ENCODE peak calls at places on chromosomes 11 and 22, in six cellular contexts. One of them, this sample, is unnamed.

GRCh38 chr11:18707811-18708340 is 9.3 kb downstream of the TMEM86A start:
- DNase-seq in endodermal cell: no peak
- DNase-seq in stomach: no peak
- DNase-seq in esophagus squamous epithelium: no peak
- DNase-seq in dorsolateral prefrontal cortex: no peak
- DNase-seq in cardiac muscle cell: no peak
- DNase-seq in this sample: no peak

GRCh38 chr11:72848846-72849466 is 34.7 kb downstream of the ATG16L2 start:
- DNase-seq in endodermal cell: peak; percentile 80
- DNase-seq in stomach: no peak
- DNase-seq in esophagus squamous epithelium: no peak
- DNase-seq in dorsolateral prefrontal cortex: no peak
- DNase-seq in cardiac muscle cell: peak; percentile 48
- DNase-seq in this sample: peak; percentile 28

GRCh38 chr11:13972033-13972910 is 9.7 kb downstream of the SPON1 start:
- DNase-seq in endodermal cell: no peak
- DNase-seq in stomach: no peak
- DNase-seq in esophagus squamous epithelium: no peak
- DNase-seq in dorsolateral prefrontal cortex: no peak
- DNase-seq in cardiac muscle cell: peak; percentile 71
- DNase-seq in this sample: no peak

GRCh38 chr11:112195906-112196305 is 20.6 kb downstream of the BCO2 start:
- DNase-seq in endodermal cell: no peak
- DNase-seq in stomach: no peak
- DNase-seq in esophagus squamous epithelium: no peak
- DNase-seq in dorsolateral prefrontal cortex: no peak
- DNase-seq in cardiac muscle cell: peak; percentile 34
- DNase-seq in this sample: no peak

GRCh38 chr11:102410382-102410784 is 42.2 kb downstream of the TMEM123 start:
- DNase-seq in endodermal cell: no peak
- DNase-seq in stomach: no peak
- DNase-seq in esophagus squamous epithelium: no peak
- DNase-seq in dorsolateral prefrontal cortex: no peak
- DNase-seq in cardiac muscle cell: peak; percentile 64
- DNase-seq in this sample: no peak

GRCh38 chr22:30866811-30867271 is 101.7 kb downstream of the MORC2 start:
- DNase-seq in endodermal cell: peak; percentile 49
- DNase-seq in stomach: no peak
- DNase-seq in esophagus squamous epithelium: no peak
- DNase-seq in dorsolateral prefrontal cortex: peak; percentile 40
- DNase-seq in cardiac muscle cell: no peak
- DNase-seq in this sample: no peak

GRCh38 chr11:45921561-45922424 is 663 bp upstream of the LARGE2 start:
- DNase-seq in endodermal cell: peak; percentile 97
- DNase-seq in stomach: peak; percentile 89
- DNase-seq in esophagus squamous epithelium: no peak
- DNase-seq in dorsolateral prefrontal cortex: peak; percentile 44
- DNase-seq in cardiac muscle cell: no peak
- DNase-seq in this sample: no peak

GRCh38 chr11:12979928-12980689 is 29.0 kb upstream of the RASSF10 start:
- DNase-seq in endodermal cell: no peak
- DNase-seq in stomach: no peak
- DNase-seq in esophagus squamous epithelium: no peak
- DNase-seq in dorsolateral prefrontal cortex: no peak
- DNase-seq in cardiac muscle cell: no peak
- DNase-seq in this sample: no peak

GRCh38 chr11:75867778-75868374 is 52.9 kb downstream of the UVRAG start:
- DNase-seq in endodermal cell: no peak
- DNase-seq in stomach: peak; percentile 41
- DNase-seq in esophagus squamous epithelium: no peak
- DNase-seq in dorsolateral prefrontal cortex: no peak
- DNase-seq in cardiac muscle cell: peak; percentile 70
- DNase-seq in this sample: peak; percentile 23

GRCh38 chr11:108221401-108221800 is 1.0 kb downstream of the NPAT start:
- DNase-seq in endodermal cell: no peak
- DNase-seq in stomach: no peak
- DNase-seq in esophagus squamous epithelium: no peak
- DNase-seq in dorsolateral prefrontal cortex: no peak
- DNase-seq in cardiac muscle cell: peak; percentile 69
- DNase-seq in this sample: no peak

GRCh38 chr22:31818481-31819392 is 64.9 kb downstream of the DEPDC5 start:
- DNase-seq in endodermal cell: no peak
- DNase-seq in stomach: no peak
- DNase-seq in esophagus squamous epithelium: no peak
- DNase-seq in dorsolateral prefrontal cortex: no peak
- DNase-seq in cardiac muscle cell: peak; percentile 5
- DNase-seq in this sample: no peak

GRCh38 chr22:17272511-17272991 is 53.3 kb upstream of the ADA2 start:
- DNase-seq in endodermal cell: peak; percentile 94
- DNase-seq in stomach: no peak
- DNase-seq in esophagus squamous epithelium: no peak
- DNase-seq in dorsolateral prefrontal cortex: no peak
- DNase-seq in cardiac muscle cell: no peak
- DNase-seq in this sample: no peak

GRCh38 chr22:27377501-27377900 is 424.1 kb downstream of the MN1 start:
- DNase-seq in endodermal cell: no peak
- DNase-seq in stomach: peak; percentile 41
- DNase-seq in esophagus squamous epithelium: no peak
- DNase-seq in dorsolateral prefrontal cortex: no peak
- DNase-seq in cardiac muscle cell: no peak
- DNase-seq in this sample: no peak

GRCh38 chr22:50519151-50519550 is 6.2 kb downstream of the SCO2 start:
- DNase-seq in endodermal cell: no peak
- DNase-seq in stomach: no peak
- DNase-seq in esophagus squamous epithelium: no peak
- DNase-seq in dorsolateral prefrontal cortex: no peak
- DNase-seq in cardiac muscle cell: no peak
- DNase-seq in this sample: no peak

GRCh38 chr22:21626735-21627469 is 2.9 kb downstream of the YDJC start:
- DNase-seq in endodermal cell: no peak
- DNase-seq in stomach: no peak
- DNase-seq in esophagus squamous epithelium: no peak
- DNase-seq in dorsolateral prefrontal cortex: no peak
- DNase-seq in cardiac muscle cell: no peak
- DNase-seq in this sample: no peak

GRCh38 chr11:3073029-3073435 is 15.8 kb upstream of the CARS1 start:
- DNase-seq in endodermal cell: no peak
- DNase-seq in stomach: no peak
- DNase-seq in esophagus squamous epithelium: no peak
- DNase-seq in dorsolateral prefrontal cortex: no peak
- DNase-seq in cardiac muscle cell: peak; percentile 83
- DNase-seq in this sample: no peak

GRCh38 chr11:44371706-44372105 is 61.8 kb upstream of the ALX4 start:
- DNase-seq in endodermal cell: no peak
- DNase-seq in stomach: no peak
- DNase-seq in esophagus squamous epithelium: no peak
- DNase-seq in dorsolateral prefrontal cortex: no peak
- DNase-seq in cardiac muscle cell: no peak
- DNase-seq in this sample: no peak

GRCh38 chr11:84097186-84097585 is 811.0 kb upstream of the CCDC90B start:
- DNase-seq in endodermal cell: no peak
- DNase-seq in stomach: no peak
- DNase-seq in esophagus squamous epithelium: no peak
- DNase-seq in dorsolateral prefrontal cortex: no peak
- DNase-seq in cardiac muscle cell: peak; percentile 20
- DNase-seq in this sample: no peak

GRCh38 chr11:71311176-71311925 is 59.0 kb upstream of the SHANK2 start:
- DNase-seq in endodermal cell: peak; percentile 30
- DNase-seq in stomach: peak; percentile 17
- DNase-seq in esophagus squamous epithelium: no peak
- DNase-seq in dorsolateral prefrontal cortex: no peak
- DNase-seq in cardiac muscle cell: no peak
- DNase-seq in this sample: no peak

GRCh38 chr11:30729187-30729713 is 143.1 kb upstream of the MPPED2 start:
- DNase-seq in endodermal cell: no peak
- DNase-seq in stomach: no peak
- DNase-seq in esophagus squamous epithelium: no peak
- DNase-seq in dorsolateral prefrontal cortex: no peak
- DNase-seq in cardiac muscle cell: no peak
- DNase-seq in this sample: no peak

GRCh38 chr11:2903672-2904011 is 18.1 kb upstream of the CDKN1C start:
- DNase-seq in endodermal cell: no peak
- DNase-seq in stomach: no peak
- DNase-seq in esophagus squamous epithelium: no peak
- DNase-seq in dorsolateral prefrontal cortex: no peak
- DNase-seq in cardiac muscle cell: no peak
- DNase-seq in this sample: no peak

GRCh38 chr11:120119121-120119520 is 18.8 kb downstream of the TRIM29 start:
- DNase-seq in endodermal cell: no peak
- DNase-seq in stomach: no peak
- DNase-seq in esophagus squamous epithelium: no peak
- DNase-seq in dorsolateral prefrontal cortex: no peak
- DNase-seq in cardiac muscle cell: no peak
- DNase-seq in this sample: no peak

GRCh38 chr22:32005453-32005852 is 37.6 kb upstream of the SLC5A1 start:
- DNase-seq in endodermal cell: no peak
- DNase-seq in stomach: no peak
- DNase-seq in esophagus squamous epithelium: no peak
- DNase-seq in dorsolateral prefrontal cortex: no peak
- DNase-seq in cardiac muscle cell: peak; percentile 66
- DNase-seq in this sample: no peak

GRCh38 chr11:118834428-118835028 is 43.6 kb upstream of the DDX6 start:
- DNase-seq in endodermal cell: no peak
- DNase-seq in stomach: no peak
- DNase-seq in esophagus squamous epithelium: no peak
- DNase-seq in dorsolateral prefrontal cortex: no peak
- DNase-seq in cardiac muscle cell: peak; percentile 46
- DNase-seq in this sample: no peak

GRCh38 chr22:37627545-37627944 is 11.9 kb upstream of the SH3BP1 start:
- DNase-seq in endodermal cell: no peak
- DNase-seq in stomach: no peak
- DNase-seq in esophagus squamous epithelium: no peak
- DNase-seq in dorsolateral prefrontal cortex: no peak
- DNase-seq in cardiac muscle cell: no peak
- DNase-seq in this sample: peak; percentile 67

DNA sequence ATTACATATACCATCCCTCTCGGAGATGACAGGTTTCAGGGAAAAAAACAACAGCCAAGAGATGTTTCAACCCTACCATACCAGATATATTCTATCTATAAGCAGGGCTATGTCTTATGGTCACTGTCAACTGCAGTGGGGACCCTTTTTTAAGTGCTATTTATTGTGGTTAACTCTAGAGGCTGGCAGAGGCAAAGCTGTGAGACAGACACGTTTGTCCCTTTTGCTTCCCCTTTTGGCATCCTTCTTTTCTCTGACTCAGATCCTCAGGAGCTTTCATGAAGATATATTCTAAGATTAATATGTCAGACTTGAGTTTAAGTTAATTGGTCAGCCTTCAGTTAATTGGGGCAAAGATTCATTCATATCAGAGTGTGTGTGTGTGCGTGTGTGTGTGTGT is 81.7 kb downstream of the BDNF start:
- DNase-seq in endodermal cell: no peak
- DNase-seq in stomach: no peak
- DNase-seq in esophagus squamous epithelium: no peak
- DNase-seq in dorsolateral prefrontal cortex: no peak
- DNase-seq in cardiac muscle cell: no peak
- DNase-seq in this sample: no peak
- H3K27ac ChIP-seq in endodermal cell: no peak overlapping the region
- H3K27ac ChIP-seq in stomach: no peak overlapping the region
- H3K27ac ChIP-seq in esophagus squamous epithelium: no peak overlapping the region
- H3K27ac ChIP-seq in dorsolateral prefrontal cortex: no peak overlapping the region
- H3K27ac ChIP-seq in cardiac muscle cell: no peak overlapping the region
- H3K27ac ChIP-seq in this sample: no peak overlapping the region

DNA sequence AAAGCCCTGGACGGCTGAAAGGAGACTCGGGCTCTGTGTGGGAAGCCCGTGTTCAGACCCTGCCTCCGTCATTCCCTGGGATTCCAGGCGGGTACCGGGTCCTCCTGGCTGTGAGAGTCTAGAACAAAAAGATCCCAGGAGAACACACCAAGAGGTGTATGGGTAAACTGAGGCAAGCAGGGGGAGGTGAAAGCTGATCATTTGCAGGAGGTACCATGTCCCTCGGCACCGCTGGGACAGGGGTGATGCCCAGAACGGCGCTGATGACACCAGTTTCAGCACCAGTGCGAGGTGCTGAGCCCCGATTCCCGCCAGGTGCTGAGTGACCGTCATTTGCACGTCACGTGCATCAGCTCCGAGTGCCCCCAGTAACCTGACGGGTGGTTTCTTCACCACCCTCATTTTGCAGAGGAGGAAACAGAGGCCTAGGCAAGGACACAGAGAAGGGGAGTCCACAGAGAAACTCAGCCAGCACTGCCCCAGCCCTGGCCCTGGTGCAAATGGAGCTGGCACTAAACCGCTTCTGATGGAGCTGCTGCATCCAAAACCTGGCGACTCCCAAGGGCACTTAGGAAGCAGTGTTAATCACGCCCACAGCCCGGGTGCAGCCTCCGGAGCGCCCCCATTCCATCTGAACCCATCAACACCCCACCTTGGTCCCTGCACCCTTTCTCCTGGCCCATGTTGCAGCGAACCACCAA is 16.8 kb downstream of the MACROD1 start:
- DNase-seq in endodermal cell: no peak
- DNase-seq in stomach: no peak
- DNase-seq in esophagus squamous epithelium: no peak
- DNase-seq in dorsolateral prefrontal cortex: no peak
- DNase-seq in cardiac muscle cell: no peak
- DNase-seq in this sample: no peak
- TF ChIP-seq CTCF in endodermal cell: no peak
- TF ChIP-seq CTCF in stomach: no peak
- TF ChIP-seq CTCF in esophagus squamous epithelium: no peak
- TF ChIP-seq CTCF in dorsolateral prefrontal cortex: no peak
- TF ChIP-seq CTCF in cardiac muscle cell: no peak
- TF ChIP-seq CTCF in this sample: peak; percentile 61

GRCh38 chr11:106468531-106468930 is 391.1 kb downstream of the AASDHPPT start:
- DNase-seq in endodermal cell: no peak
- DNase-seq in stomach: no peak
- DNase-seq in esophagus squamous epithelium: no peak
- DNase-seq in dorsolateral prefrontal cortex: no peak
- DNase-seq in cardiac muscle cell: peak; percentile 27
- DNase-seq in this sample: no peak

GRCh38 chr11:106468091-106468490 is 390.6 kb downstream of the AASDHPPT start:
- DNase-seq in endodermal cell: no peak
- DNase-seq in stomach: no peak
- DNase-seq in esophagus squamous epithelium: no peak
- DNase-seq in dorsolateral prefrontal cortex: no peak
- DNase-seq in cardiac muscle cell: peak; percentile 81
- DNase-seq in this sample: no peak

GRCh38 chr11:106470230-106470629 is 392.8 kb downstream of the AASDHPPT start:
- DNase-seq in endodermal cell: no peak
- DNase-seq in stomach: no peak
- DNase-seq in esophagus squamous epithelium: no peak
- DNase-seq in dorsolateral prefrontal cortex: no peak
- DNase-seq in cardiac muscle cell: no peak
- DNase-seq in this sample: no peak

GRCh38 chr11:106466441-106467190 is 389.2 kb downstream of the AASDHPPT start:
- DNase-seq in endodermal cell: no peak
- DNase-seq in stomach: no peak
- DNase-seq in esophagus squamous epithelium: no peak
- DNase-seq in dorsolateral prefrontal cortex: no peak
- DNase-seq in cardiac muscle cell: peak; percentile 76
- DNase-seq in this sample: no peak

GRCh38 chr11:106467486-106467885 is 390.0 kb downstream of the AASDHPPT start:
- DNase-seq in endodermal cell: no peak
- DNase-seq in stomach: no peak
- DNase-seq in esophagus squamous epithelium: no peak
- DNase-seq in dorsolateral prefrontal cortex: no peak
- DNase-seq in cardiac muscle cell: no peak
- DNase-seq in this sample: no peak
- H3K27ac ChIP-seq in endodermal cell: no peak overlapping the region
- H3K27ac ChIP-seq in stomach: no peak overlapping the region
- H3K27ac ChIP-seq in esophagus squamous epithelium: no peak overlapping the region
- H3K27ac ChIP-seq in dorsolateral prefrontal cortex: no peak overlapping the region
- H3K27ac ChIP-seq in cardiac muscle cell: no peak overlapping the region
- H3K27ac ChIP-seq in this sample: no peak overlapping the region

GRCh38 chr11:133809525-133810178 is 35.7 kb downstream of the SPATA19 start:
- DNase-seq in endodermal cell: peak; percentile 85
- DNase-seq in stomach: no peak
- DNase-seq in esophagus squamous epithelium: no peak
- DNase-seq in dorsolateral prefrontal cortex: peak; percentile 56
- DNase-seq in cardiac muscle cell: peak; percentile 15
- DNase-seq in this sample: no peak
- TF ChIP-seq CTCF in endodermal cell: peak; percentile 63
- TF ChIP-seq CTCF in stomach: no peak
- TF ChIP-seq CTCF in esophagus squamous epithelium: no peak
- TF ChIP-seq CTCF in dorsolateral prefrontal cortex: no peak
- TF ChIP-seq CTCF in cardiac muscle cell: no peak
- TF ChIP-seq CTCF in this sample: no peak

This sample was measured in CD4-positive, alpha-beta T cell.